ENCODE peak calls at places on chromosomes 1 and 21, in nine cellular contexts. One of them, this sample, is unnamed.
A peak's percentile ranks its signal among the peaks of the same experiment; 100 is the strongest.

GRCh38 chr1:109188776-109189175 is 24.9 kb upstream of the SARS1 start:
- DNase-seq in ovary: no peak
- DNase-seq in body of pancreas: no peak
- DNase-seq in breast epithelium: no peak
- DNase-seq in adrenal gland: no peak
- DNase-seq in uterus: no peak
- DNase-seq in heart left ventricle: no peak
- DNase-seq in sigmoid colon: no peak
- DNase-seq in IMR-90: no peak
- DNase-seq in this sample: no peak

GRCh38 chr1:119737040-119737682 is 25.4 kb downstream of the PHGDH start:
- DNase-seq in ovary: peak; percentile 76
- DNase-seq in body of pancreas: peak; percentile 79
- DNase-seq in breast epithelium: no peak
- DNase-seq in adrenal gland: peak; percentile 71
- DNase-seq in uterus: no peak
- DNase-seq in heart left ventricle: peak; percentile 35
- DNase-seq in sigmoid colon: no peak
- DNase-seq in IMR-90: no peak
- DNase-seq in this sample: no peak

GRCh38 chr1:112358061-112358770 is 37.8 kb upstream of the CTTNBP2NL start:
- DNase-seq in ovary: no peak
- DNase-seq in body of pancreas: no peak
- DNase-seq in breast epithelium: no peak
- DNase-seq in adrenal gland: no peak
- DNase-seq in uterus: no peak
- DNase-seq in heart left ventricle: no peak
- DNase-seq in sigmoid colon: no peak
- DNase-seq in IMR-90: peak; percentile 8
- DNase-seq in this sample: no peak

GRCh38 chr1:218517507-218517906 is 172.4 kb downstream of the TGFB2 start:
- DNase-seq in ovary: no peak
- DNase-seq in body of pancreas: no peak
- DNase-seq in breast epithelium: no peak
- DNase-seq in adrenal gland: no peak
- DNase-seq in uterus: no peak
- DNase-seq in heart left ventricle: no peak
- DNase-seq in sigmoid colon: no peak
- DNase-seq in IMR-90: no peak
- DNase-seq in this sample: no peak

GRCh38 chr1:231357831-231358354 is 19.8 kb downstream of the SPRTN start:
- DNase-seq in ovary: no peak
- DNase-seq in body of pancreas: peak; percentile 23
- DNase-seq in breast epithelium: no peak
- DNase-seq in adrenal gland: peak; percentile 42
- DNase-seq in uterus: peak; percentile 45
- DNase-seq in heart left ventricle: no peak
- DNase-seq in sigmoid colon: peak; percentile 75
- DNase-seq in IMR-90: peak; percentile 79
- DNase-seq in this sample: peak; percentile 68

GRCh38 chr1:168129933-168130332 is 6.8 kb downstream of the GPR161 start:
- DNase-seq in ovary: no peak
- DNase-seq in body of pancreas: no peak
- DNase-seq in breast epithelium: no peak
- DNase-seq in adrenal gland: no peak
- DNase-seq in uterus: no peak
- DNase-seq in heart left ventricle: no peak
- DNase-seq in sigmoid colon: no peak
- DNase-seq in IMR-90: no peak
- DNase-seq in this sample: no peak

GRCh38 chr1:21610027-21610426 is 59.1 kb downstream of the RAP1GAP start:
- DNase-seq in ovary: no peak
- DNase-seq in body of pancreas: no peak
- DNase-seq in breast epithelium: no peak
- DNase-seq in adrenal gland: no peak
- DNase-seq in uterus: no peak
- DNase-seq in heart left ventricle: no peak
- DNase-seq in sigmoid colon: no peak
- DNase-seq in IMR-90: no peak
- DNase-seq in this sample: no peak

GRCh38 chr1:41749992-41750745 is 168.6 kb downstream of the HIVEP3 start:
- DNase-seq in ovary: no peak
- DNase-seq in body of pancreas: no peak
- DNase-seq in breast epithelium: no peak
- DNase-seq in adrenal gland: no peak
- DNase-seq in uterus: no peak
- DNase-seq in heart left ventricle: no peak
- DNase-seq in sigmoid colon: peak; percentile 34
- DNase-seq in IMR-90: no peak
- DNase-seq in this sample: no peak

GRCh38 chr1:176843352-176844297 is 320.9 kb downstream of the ASTN1 start:
- DNase-seq in ovary: no peak
- DNase-seq in body of pancreas: peak; percentile 18
- DNase-seq in breast epithelium: no peak
- DNase-seq in adrenal gland: peak; percentile 43
- DNase-seq in uterus: peak; percentile 17
- DNase-seq in heart left ventricle: peak; percentile 22
- DNase-seq in sigmoid colon: no peak
- DNase-seq in IMR-90: peak; percentile 41
- DNase-seq in this sample: no peak

GRCh38 chr1:6800728-6801127 is 15.5 kb downstream of the CAMTA1 start:
- DNase-seq in ovary: no peak
- DNase-seq in body of pancreas: no peak
- DNase-seq in breast epithelium: no peak
- DNase-seq in adrenal gland: no peak
- DNase-seq in uterus: no peak
- DNase-seq in heart left ventricle: no peak
- DNase-seq in sigmoid colon: no peak
- DNase-seq in IMR-90: peak; percentile 84
- DNase-seq in this sample: no peak

GRCh38 chr1:168348146-168348709 is 67.6 kb downstream of the TBX19 start:
- DNase-seq in ovary: no peak
- DNase-seq in body of pancreas: no peak
- DNase-seq in breast epithelium: no peak
- DNase-seq in adrenal gland: no peak
- DNase-seq in uterus: no peak
- DNase-seq in heart left ventricle: no peak
- DNase-seq in sigmoid colon: no peak
- DNase-seq in IMR-90: no peak
- DNase-seq in this sample: no peak

GRCh38 chr1:243549791-243550190 is 293.9 kb downstream of the SDCCAG8 start:
- DNase-seq in ovary: no peak
- DNase-seq in body of pancreas: no peak
- DNase-seq in breast epithelium: no peak
- DNase-seq in adrenal gland: no peak
- DNase-seq in uterus: no peak
- DNase-seq in heart left ventricle: no peak
- DNase-seq in sigmoid colon: no peak
- DNase-seq in IMR-90: no peak
- DNase-seq in this sample: no peak

GRCh38 chr1:246320286-246320685 is 186.8 kb downstream of the SMYD3 start:
- DNase-seq in ovary: no peak
- DNase-seq in body of pancreas: no peak
- DNase-seq in breast epithelium: no peak
- DNase-seq in adrenal gland: no peak
- DNase-seq in uterus: no peak
- DNase-seq in heart left ventricle: no peak
- DNase-seq in sigmoid colon: no peak
- DNase-seq in IMR-90: peak; percentile 13
- DNase-seq in this sample: no peak

GRCh38 chr1:53766766-53767409 is 27.9 kb upstream of the GLIS1 start:
- DNase-seq in ovary: no peak
- DNase-seq in body of pancreas: no peak
- DNase-seq in breast epithelium: no peak
- DNase-seq in adrenal gland: no peak
- DNase-seq in uterus: no peak
- DNase-seq in heart left ventricle: no peak
- DNase-seq in sigmoid colon: no peak
- DNase-seq in IMR-90: peak; percentile 68
- DNase-seq in this sample: no peak

GRCh38 chr21:17805966-17806365 is 13.2 kb downstream of the C21orf91 start:
- DNase-seq in ovary: no peak
- DNase-seq in body of pancreas: no peak
- DNase-seq in breast epithelium: no peak
- DNase-seq in adrenal gland: no peak
- DNase-seq in uterus: no peak
- DNase-seq in heart left ventricle: no peak
- DNase-seq in sigmoid colon: no peak
- DNase-seq in IMR-90: no peak
- DNase-seq in this sample: no peak

GRCh38 chr1:40411294-40411693 is 37.8 kb downstream of the SMAP2 start:
- DNase-seq in ovary: no peak
- DNase-seq in body of pancreas: no peak
- DNase-seq in breast epithelium: no peak
- DNase-seq in adrenal gland: no peak
- DNase-seq in uterus: no peak
- DNase-seq in heart left ventricle: no peak
- DNase-seq in sigmoid colon: no peak
- DNase-seq in IMR-90: no peak
- DNase-seq in this sample: no peak

GRCh38 chr21:41745971-41746743 is 20.7 kb downstream of the RIPK4 start:
- DNase-seq in ovary: no peak
- DNase-seq in body of pancreas: no peak
- DNase-seq in breast epithelium: no peak
- DNase-seq in adrenal gland: no peak
- DNase-seq in uterus: no peak
- DNase-seq in heart left ventricle: no peak
- DNase-seq in sigmoid colon: no peak
- DNase-seq in IMR-90: no peak
- DNase-seq in this sample: no peak
- TF ChIP-seq CTCF in ovary: no peak
- TF ChIP-seq CTCF in body of pancreas: no peak
- TF ChIP-seq CTCF in breast epithelium: no peak
- TF ChIP-seq CTCF in adrenal gland: no peak
- TF ChIP-seq CTCF in uterus: no peak
- TF ChIP-seq CTCF in heart left ventricle: no peak
- TF ChIP-seq CTCF in sigmoid colon: no peak
- TF ChIP-seq CTCF in IMR-90: no peak
- TF ChIP-seq CTCF in this sample: no peak

GRCh38 chr1:15935056-15935950 is 40.6 kb downstream of the ZBTB17 start:
- DNase-seq in ovary: peak; percentile 31
- DNase-seq in body of pancreas: no peak
- DNase-seq in breast epithelium: no peak
- DNase-seq in adrenal gland: no peak
- DNase-seq in uterus: no peak
- DNase-seq in heart left ventricle: no peak
- DNase-seq in sigmoid colon: no peak
- DNase-seq in IMR-90: no peak
- DNase-seq in this sample: no peak
- TF ChIP-seq POLR2A in ovary: no peak
- TF ChIP-seq POLR2A in body of pancreas: no peak
- TF ChIP-seq POLR2A in breast epithelium: no peak
- TF ChIP-seq POLR2A in adrenal gland: no peak
- TF ChIP-seq POLR2A in uterus: no peak
- TF ChIP-seq POLR2A in heart left ventricle: no peak
- TF ChIP-seq POLR2A in sigmoid colon: no peak
- TF ChIP-seq POLR2A in IMR-90: no peak
- TF ChIP-seq POLR2A in this sample: no peak

GRCh38 chr1:8776104-8776503 is 41.3 kb downstream of the RERE start:
- DNase-seq in ovary: no peak
- DNase-seq in body of pancreas: no peak
- DNase-seq in breast epithelium: no peak
- DNase-seq in adrenal gland: no peak
- DNase-seq in uterus: no peak
- DNase-seq in heart left ventricle: no peak
- DNase-seq in sigmoid colon: no peak
- DNase-seq in IMR-90: no peak
- DNase-seq in this sample: no peak
- TF ChIP-seq CTCF in ovary: no peak
- TF ChIP-seq CTCF in body of pancreas: no peak
- TF ChIP-seq CTCF in breast epithelium: no peak
- TF ChIP-seq CTCF in adrenal gland: no peak
- TF ChIP-seq CTCF in uterus: no peak
- TF ChIP-seq CTCF in heart left ventricle: no peak
- TF ChIP-seq CTCF in sigmoid colon: no peak
- TF ChIP-seq CTCF in IMR-90: no peak
- TF ChIP-seq CTCF in this sample: no peak

GRCh38 chr1:221742555-221743415 is 896 bp upstream of the DUSP10 start:
- DNase-seq in ovary: peak; percentile 76
- DNase-seq in body of pancreas: peak; percentile 92
- DNase-seq in breast epithelium: peak; percentile 87
- DNase-seq in adrenal gland: peak; percentile 87
- DNase-seq in uterus: peak; percentile 73
- DNase-seq in heart left ventricle: peak; percentile 88
- DNase-seq in sigmoid colon: peak; percentile 91
- DNase-seq in IMR-90: peak; percentile 65
- DNase-seq in this sample: peak; percentile 90
- TF ChIP-seq POLR2A in ovary: no peak
- TF ChIP-seq POLR2A in body of pancreas: peak; percentile 62
- TF ChIP-seq POLR2A in breast epithelium: no peak
- TF ChIP-seq POLR2A in adrenal gland: peak; percentile 32
- TF ChIP-seq POLR2A in uterus: no peak
- TF ChIP-seq POLR2A in heart left ventricle: no peak
- TF ChIP-seq POLR2A in sigmoid colon: no peak
- TF ChIP-seq POLR2A in IMR-90: no peak
- TF ChIP-seq POLR2A in this sample: peak; percentile 47

GRCh38 chr1:191453487-191453886 is 704.8 kb upstream of the RGS18 start:
- DNase-seq in ovary: no peak
- DNase-seq in body of pancreas: no peak
- DNase-seq in breast epithelium: no peak
- DNase-seq in adrenal gland: no peak
- DNase-seq in uterus: no peak
- DNase-seq in heart left ventricle: no peak
- DNase-seq in sigmoid colon: no peak
- DNase-seq in IMR-90: no peak
- DNase-seq in this sample: no peak
- TF ChIP-seq CTCF in ovary: no peak
- TF ChIP-seq CTCF in body of pancreas: no peak
- TF ChIP-seq CTCF in breast epithelium: no peak
- TF ChIP-seq CTCF in adrenal gland: no peak
- TF ChIP-seq CTCF in uterus: no peak
- TF ChIP-seq CTCF in heart left ventricle: no peak
- TF ChIP-seq CTCF in sigmoid colon: no peak
- TF ChIP-seq CTCF in IMR-90: no peak
- TF ChIP-seq CTCF in this sample: no peak